ENCODE peak calls at places on chromosome 1, in five cellular contexts. P is psoas muscle, B is IMR-90, H is mucosa of descending colon, U is heart left ventricle. O is an unnamed sample. For H3K4me1, the result is how much of the 10 kb centered on the place peaks cover.

GRCh38 chr1:1360511-1361169 is 2.3 kb upstream of the MXRA8 start:
- DNase-seq in P (peak), U (peak), B (peak), H (peak), O (peak)

GRCh38 chr1:75345538-75346292 is 211.5 kb downstream of the LHX8 start:
- DNase-seq in B (no peak), P (no peak), U (no peak), H (no peak), O (no peak)

GRCh38 chr1:33972676-33973395 is 109.0 kb downstream of the HMGB4 start:
- DNase-seq in U (peak), B (peak), H (no peak), P (no peak), O (no peak)

GRCh38 chr1:2174348-2175054 is 20.1 kb downstream of the FAAP20 start:
- DNase-seq in P (peak), U (peak), H (peak), B (peak), O (peak)

GRCh38 chr1:32208891-32209309 is at the start of gene DCDC2B:
- DNase-seq in H (peak), P (peak), B (peak), U (peak), O (peak)

GRCh38 chr1:110196917-110197782 is 13.0 kb upstream of the KCNC4 start:
- DNase-seq in H (no peak), U (no peak), P (no peak), B (peak), O (no peak)

GRCh38 chr1:116739371-116740007 is 14.7 kb upstream of the CD2 start:
- DNase-seq in H (no peak), B (no peak), U (no peak), P (no peak), O (no peak)

GRCh38 chr1:203439086-203439620 is 36.5 kb upstream of the PRELP start:
- DNase-seq in H (no peak), U (no peak), B (no peak), P (no peak), O (no peak)

GRCh38 chr1:10508511-10508951 is 33.8 kb downstream of the PEX14 start:
- DNase-seq in H (no peak), U (no peak), P (no peak), B (peak), O (no peak)

DNA sequence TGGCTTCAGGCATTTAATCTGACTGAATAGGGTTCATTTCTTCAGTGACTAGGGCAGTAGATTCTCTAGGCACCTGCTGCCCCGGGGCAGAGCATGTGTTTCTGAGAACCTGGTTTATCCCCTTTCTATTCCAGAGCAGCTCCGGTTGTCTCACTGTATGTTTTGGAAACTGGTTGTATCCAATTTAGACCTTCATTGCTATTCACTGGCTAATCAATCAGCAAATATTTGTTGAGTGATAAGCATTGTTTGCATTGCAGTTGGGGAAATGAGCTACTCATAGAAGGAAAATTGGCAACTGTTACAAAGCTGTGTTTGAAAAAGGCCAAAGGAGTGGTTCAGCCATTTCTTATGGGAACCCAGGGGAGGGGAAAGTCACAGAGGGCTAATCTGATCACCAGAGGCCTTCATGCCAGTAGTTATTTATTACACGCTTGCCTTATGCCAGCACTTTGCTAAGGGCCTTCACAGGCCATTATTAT is 2.9 kb downstream of the QSOX1 start:
- DNase-seq in H (no peak), P (no peak), U (no peak), B (no peak), O (no peak)
- H3K4me3 ChIP-seq in H (no peak), P (no peak), U (no peak), B (peak), O (no peak)

DNA sequence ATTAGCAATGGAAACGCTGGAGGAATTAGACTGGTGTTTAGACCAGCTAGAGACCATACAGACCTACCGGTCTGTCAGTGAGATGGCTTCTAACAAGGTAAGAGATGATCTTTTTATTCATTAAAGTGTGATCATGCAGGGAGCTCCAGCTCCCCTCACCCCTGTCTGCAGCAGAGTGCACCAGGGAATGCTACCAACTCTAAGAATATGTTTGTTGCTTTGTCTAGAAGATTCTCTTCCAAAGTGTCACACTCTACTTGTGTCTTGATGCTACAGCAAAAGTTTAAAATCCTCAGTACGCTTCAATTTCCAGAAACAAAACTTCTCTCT is 201.5 kb upstream of the SGIP1 start:
- DNase-seq in H (no peak), B (no peak), U (no peak), P (no peak), O (no peak)
- H3K4me1 ChIP-seq in H (under half), B (under half), U (half or more), P (under half), O (under half)

DNA sequence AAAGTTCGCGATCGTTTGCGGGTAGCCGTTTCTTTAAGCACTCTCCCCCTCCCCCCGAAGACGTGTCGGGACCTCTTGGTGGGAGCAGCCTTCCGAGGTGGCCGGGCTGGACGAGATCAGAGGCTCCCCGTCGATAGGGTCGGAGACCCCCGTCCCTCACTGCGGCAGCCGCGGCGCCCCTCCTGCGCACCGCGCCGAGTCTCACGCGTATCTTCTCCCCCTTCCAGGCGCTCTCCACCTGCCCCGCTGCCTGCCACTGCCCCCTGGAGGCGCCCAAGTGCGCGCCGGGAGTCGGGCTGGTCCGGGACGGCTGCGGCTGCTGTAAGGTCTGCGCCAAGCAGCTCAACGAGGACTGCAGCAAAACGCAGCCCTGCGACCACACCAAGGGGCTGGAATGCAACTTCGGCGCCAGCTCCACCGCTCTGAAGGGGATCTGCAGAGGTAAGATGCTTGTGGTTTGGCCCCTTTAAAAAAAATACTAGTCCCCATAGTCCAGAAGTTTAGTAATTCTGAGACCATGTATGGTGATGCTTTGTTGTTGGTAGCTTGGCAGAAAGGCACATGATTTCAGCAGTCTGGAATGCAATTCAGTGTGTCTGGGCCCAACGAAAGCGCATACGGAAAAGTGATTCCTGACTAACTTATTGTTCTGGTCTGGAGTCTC is 709 bp downstream of the CCN1 start:
- DNase-seq in U (peak), P (peak), H (peak), B (peak), O (peak)
- H3K4me3 ChIP-seq in U (peak), P (peak), H (peak), B (peak), O (peak)

GRCh38 chr1:225980005-225980404 is 19.1 kb downstream of the SDE2 start:
- DNase-seq in U (no peak), P (peak), H (peak), B (no peak), O (no peak)
- H3K4me1 ChIP-seq in U (under half), P (under half), H (under half), B (under half), O (under half)

GRCh38 chr1:114902343-114902742 is 47.7 kb downstream of the SYCP1 start:
- DNase-seq in B (no peak), H (no peak), P (no peak), U (no peak), O (no peak)
- H3K4me3 ChIP-seq in B (no peak), H (no peak), P (no peak), U (no peak), O (no peak)

DNA sequence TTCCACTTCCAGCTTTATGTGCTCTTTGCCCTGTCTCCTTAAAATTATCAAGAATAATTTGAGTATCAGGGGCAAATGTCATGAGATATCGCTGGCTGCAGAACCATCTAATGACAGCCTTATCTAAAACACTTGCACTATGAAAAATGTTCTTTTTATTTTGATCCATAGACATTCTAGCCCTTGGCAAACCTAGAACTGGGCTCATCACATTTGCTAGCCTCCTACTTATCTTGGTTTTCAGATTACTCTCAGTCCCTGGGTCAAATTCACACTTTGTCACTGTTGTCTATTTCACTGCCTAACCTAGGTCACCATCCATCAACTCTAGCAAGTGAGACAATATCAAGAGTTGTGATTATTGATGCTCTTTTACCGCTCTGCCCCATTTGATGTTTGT is 59.9 kb upstream of the IPO9 start:
- DNase-seq in B (no peak), H (no peak), P (no peak), U (no peak), O (no peak)
- H3K4me1 ChIP-seq in B (under half), H (under half), P (under half), U (half or more), O (under half)